ENCODE peak calls at places on chromosomes 2 and 18, in nine cellular contexts. E is body of pancreas, I is breast epithelium, W is HCT116, C is heart left ventricle, B is HepG2, Q is spleen, O is A549, H is upper lobe of left lung. F is an unnamed sample.
A peak's percentile ranks its signal among the peaks of the same experiment; 100 is the strongest.

GRCh38 chr2:218990052-218990451 is 3.2 kb downstream of the CRYBA2 start:
- DNase-seq in E (no peak), I (no peak), W (no peak), C (no peak), B (no peak), Q (peak; percentile 58), O (no peak), H (no peak), F (no peak)

GRCh38 chr2:238449909-238450417 is 23.2 kb downstream of the ASB1 start:
- DNase-seq in E (peak; percentile 46), I (no peak), W (no peak), C (peak; percentile 66), B (peak; percentile 98), Q (peak; percentile 77), O (no peak), H (no peak), F (peak; percentile 96)

GRCh38 chr2:238097201-238097987 is 2.7 kb upstream of the ESPNL start:
- DNase-seq in E (peak; percentile 42), I (no peak), W (no peak), C (no peak), B (no peak), Q (no peak), O (no peak), H (no peak), F (peak; percentile 70)

GRCh38 chr2:240290432-240291336 is 144.8 kb upstream of the GPC1 start:
- DNase-seq in E (no peak), I (peak; percentile 40), W (no peak), C (no peak), B (no peak), Q (no peak), O (no peak), H (no peak), F (no peak)

GRCh38 chr18:5546660-5547059 is 2.9 kb upstream of the EPB41L3 start:
- DNase-seq in E (peak; percentile 13), I (no peak), W (no peak), C (no peak), B (no peak), Q (no peak), O (no peak), H (no peak), F (peak; percentile 26)

GRCh38 chr2:234978466-234979203 is 26.8 kb downstream of the SH3BP4 start:
- DNase-seq in E (peak; percentile 75), I (peak; percentile 80), W (no peak), C (no peak), B (peak; percentile 75), Q (no peak), O (no peak), H (no peak), F (no peak)

GRCh38 chr2:108189316-108189715 is 50.5 kb upstream of the SULT1C3 start:
- DNase-seq in E (no peak), I (no peak), W (no peak), C (no peak), B (no peak), Q (no peak), O (no peak), H (no peak), F (no peak)

GRCh38 chr18:5238371-5238758 is 41.3 kb upstream of the AKAIN1 start:
- DNase-seq in E (peak; percentile 83), I (peak; percentile 52), W (no peak), C (peak; percentile 38), B (peak; percentile 86), Q (peak; percentile 91), O (no peak), H (peak; percentile 87), F (no peak)

GRCh38 chr2:9232886-9233285 is 26.3 kb downstream of the ASAP2 start:
- DNase-seq in E (no peak), I (no peak), W (peak; percentile 77), C (no peak), B (peak; percentile 87), Q (no peak), O (no peak), H (no peak), F (no peak)

GRCh38 chr18:6406075-6406909 is 8.4 kb downstream of the L3MBTL4 start:
- DNase-seq in E (peak; percentile 8), I (no peak), W (no peak), C (no peak), B (peak; percentile 61), Q (no peak), O (no peak), H (no peak), F (no peak)

GRCh38 chr2:132589966-132590365 is 80.0 kb downstream of the LYPD1 start:
- DNase-seq in E (no peak), I (no peak), W (no peak), C (no peak), B (no peak), Q (no peak), O (no peak), H (no peak), F (no peak)

GRCh38 chr18:9417081-9417841 is 58.1 kb upstream of the RALBP1 start:
- DNase-seq in E (peak; percentile 34), I (no peak), W (no peak), C (peak; percentile 36), B (no peak), Q (no peak), O (no peak), H (peak; percentile 82), F (no peak)

GRCh38 chr18:49898421-49898820 is 85.1 kb upstream of the ACAA2 start:
- DNase-seq in E (peak; percentile 67), I (no peak), W (peak; percentile 18), C (peak; percentile 52), B (peak; percentile 43), Q (no peak), O (peak; percentile 5), H (no peak), F (no peak)

GRCh38 chr2:209253544-209253943 is 170.3 kb upstream of the MAP2 start:
- DNase-seq in E (no peak), I (no peak), W (no peak), C (no peak), B (no peak), Q (no peak), O (no peak), H (no peak), F (no peak)

DNA sequence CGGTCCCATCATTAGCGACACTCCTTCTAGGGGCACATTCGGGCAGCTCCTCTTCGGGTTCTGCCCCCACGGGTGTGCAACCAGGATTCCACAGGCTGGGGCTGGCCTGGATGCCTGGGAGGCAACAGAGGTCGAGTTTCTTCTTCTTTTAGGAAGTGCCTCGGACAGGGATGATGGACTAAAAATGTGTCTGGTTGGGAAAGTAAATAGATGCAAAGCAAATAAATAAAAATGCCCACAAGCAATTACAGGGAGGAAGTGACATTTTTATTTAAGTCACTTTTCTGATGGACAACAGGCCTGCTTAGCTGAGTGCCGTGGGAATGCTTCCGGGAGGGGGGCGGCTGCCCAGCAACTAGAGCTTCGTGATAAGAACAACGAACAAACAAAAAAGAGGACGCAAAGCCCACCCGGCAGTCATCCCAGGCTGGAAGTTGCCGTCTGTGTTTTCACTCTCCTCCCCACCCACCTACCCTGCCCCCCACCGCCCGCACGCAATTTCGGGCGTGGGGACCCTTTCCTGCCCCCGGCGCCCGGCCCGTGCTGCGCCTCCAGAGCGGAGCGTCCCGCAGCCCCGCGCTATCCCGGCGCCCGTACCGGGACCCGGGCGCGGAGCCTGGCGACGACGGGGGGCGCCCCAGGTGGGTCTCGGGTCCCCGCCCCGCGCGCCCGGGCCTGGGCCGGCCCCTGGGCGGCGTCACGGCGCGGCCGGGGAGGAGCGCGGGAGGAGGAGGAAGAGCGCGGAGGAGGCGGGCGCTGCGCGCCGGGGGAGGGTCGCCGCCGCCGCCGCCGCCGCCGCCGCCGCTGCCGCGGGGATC is 412 bp upstream of the NCK2 start:
- DNase-seq in E (peak; percentile 70), I (no peak), W (no peak), C (peak; percentile 80), B (peak; percentile 19), Q (peak; percentile 94), O (peak; percentile 47), H (peak; percentile 95), F (no peak)
- TF ChIP-seq CTCF in E (no peak), I (no peak), W (no peak), C (no peak), B (peak; percentile 3), Q (no peak), O (no peak), H (no peak), F (no peak)

GRCh38 chr2:1915746-1916145 is 171.4 kb upstream of the PXDN start:
- DNase-seq in E (no peak), I (no peak), W (no peak), C (no peak), B (no peak), Q (no peak), O (no peak), H (no peak), F (no peak)
- TF ChIP-seq POLR2A in E (no peak), I (no peak), W (no peak), C (no peak), B (no peak), Q (no peak), O (no peak), H (no peak), F (no peak)

GRCh38 chr2:134785659-134786058 is 52.8 kb upstream of the ACMSD start:
- DNase-seq in E (no peak), I (no peak), W (no peak), C (no peak), B (no peak), Q (no peak), O (no peak), H (no peak), F (no peak)

GRCh38 chr2:134791606-134792005 is 46.8 kb upstream of the ACMSD start:
- DNase-seq in E (no peak), I (no peak), W (no peak), C (no peak), B (no peak), Q (no peak), O (no peak), H (no peak), F (no peak)

GRCh38 chr2:134792147-134792546 is 46.3 kb upstream of the ACMSD start:
- DNase-seq in E (peak; percentile 20), I (no peak), W (no peak), C (no peak), B (no peak), Q (no peak), O (no peak), H (no peak), F (no peak)

GRCh38 chr2:134788417-134788816 is 50.0 kb upstream of the ACMSD start:
- DNase-seq in E (no peak), I (no peak), W (no peak), C (no peak), B (no peak), Q (no peak), O (no peak), H (no peak), F (no peak)

GRCh38 chr2:134790487-134790886 is 47.9 kb upstream of the ACMSD start:
- DNase-seq in E (no peak), I (no peak), W (no peak), C (no peak), B (no peak), Q (no peak), O (no peak), H (no peak), F (no peak)
- TF ChIP-seq CTCF in E (no peak), I (no peak), W (peak; percentile 50), C (no peak), B (no peak), Q (no peak), O (no peak), H (no peak), F (no peak)

DNA sequence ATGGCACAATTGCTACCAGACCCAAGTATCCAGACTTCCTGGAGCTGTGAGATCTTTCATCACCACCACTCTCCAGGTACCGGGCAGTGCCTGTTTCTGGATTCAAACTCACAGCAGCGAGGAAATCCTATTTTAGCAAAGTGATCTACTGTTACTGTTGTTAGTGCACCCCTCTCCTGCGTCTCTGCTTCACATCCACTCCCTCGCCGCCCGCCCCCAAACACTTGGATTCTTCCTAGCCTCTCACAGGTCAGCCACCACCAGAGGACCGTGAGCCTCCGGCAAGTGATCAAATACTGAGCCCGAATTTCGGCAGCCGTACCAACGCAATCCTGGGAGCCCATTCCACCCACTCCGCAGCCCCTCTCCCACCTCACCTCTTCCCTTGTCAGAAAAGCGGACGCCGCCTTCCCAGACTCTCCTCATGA is 519 bp downstream of the METTL4 start:
- DNase-seq in E (peak; percentile 73), I (peak; percentile 60), W (peak; percentile 55), C (peak; percentile 74), B (peak; percentile 60), Q (peak; percentile 92), O (peak; percentile 64), H (no peak), F (peak; percentile 93)
- TF ChIP-seq POLR2A in E (no peak), I (no peak), W (no peak), C (no peak), B (no peak), Q (no peak), O (no peak), H (no peak), F (no peak)